ENCODE peak calls at places on chromosomes 3 and 15, in four cellular contexts. One of them, this sample, is unnamed.

GRCh38 chr15:74682954-74683353 is 12.9 kb downstream of the EDC3 start:
- DNase-seq in GM12865: no peak
- DNase-seq in ovary: no peak
- DNase-seq in AG04449: no peak
- DNase-seq in this sample: no peak

GRCh38 chr3:112640333-112640863 is 545 bp downstream of the CCDC80 start:
- DNase-seq in GM12865: no peak
- DNase-seq in ovary: no peak
- DNase-seq in AG04449: peak
- DNase-seq in this sample: no peak

GRCh38 chr3:39148116-39149058 is 5.0 kb downstream of the CSRNP1 start:
- DNase-seq in GM12865: peak
- DNase-seq in ovary: no peak
- DNase-seq in AG04449: no peak
- DNase-seq in this sample: peak

GRCh38 chr15:67043939-67044771 is 21.2 kb upstream of the SMAD3 start:
- DNase-seq in GM12865: no peak
- DNase-seq in ovary: no peak
- DNase-seq in AG04449: no peak
- DNase-seq in this sample: no peak

GRCh38 chr3:183489455-183490210 is 61.2 kb upstream of the MCF2L2 start:
- DNase-seq in GM12865: no peak
- DNase-seq in ovary: no peak
- DNase-seq in AG04449: no peak
- DNase-seq in this sample: no peak

GRCh38 chr3:132499071-132499470 is 81.8 kb downstream of the DNAJC13 start:
- DNase-seq in GM12865: no peak
- DNase-seq in ovary: no peak
- DNase-seq in AG04449: no peak
- DNase-seq in this sample: no peak

GRCh38 chr15:89675606-89676005 is 3.6 kb downstream of the PLIN1 start:
- DNase-seq in GM12865: no peak
- DNase-seq in ovary: no peak
- DNase-seq in AG04449: no peak
- DNase-seq in this sample: no peak

GRCh38 chr15:59158701-59159034 is 48.0 kb upstream of the LDHAL6B start:
- DNase-seq in GM12865: no peak
- DNase-seq in ovary: no peak
- DNase-seq in AG04449: no peak
- DNase-seq in this sample: no peak

GRCh38 chr3:137041251-137041650 is 83.5 kb downstream of the IL20RB start:
- DNase-seq in GM12865: no peak
- DNase-seq in ovary: no peak
- DNase-seq in AG04449: no peak
- DNase-seq in this sample: no peak

GRCh38 chr15:77075528-77075927 is 4.6 kb upstream of the TSPAN3 start:
- DNase-seq in GM12865: no peak
- DNase-seq in ovary: no peak
- DNase-seq in AG04449: no peak
- DNase-seq in this sample: no peak

GRCh38 chr3:32238816-32239637 is 547 bp downstream of the CMTM8 start:
- DNase-seq in GM12865: peak
- DNase-seq in ovary: peak
- DNase-seq in AG04449: no peak
- DNase-seq in this sample: no peak

GRCh38 chr3:187976361-187976900 is 177.5 kb upstream of the LPP start:
- DNase-seq in GM12865: no peak
- DNase-seq in ovary: no peak
- DNase-seq in AG04449: no peak
- DNase-seq in this sample: no peak

GRCh38 chr3:158279584-158279983 is 169.7 kb downstream of the RSRC1 start:
- DNase-seq in GM12865: no peak
- DNase-seq in ovary: no peak
- DNase-seq in AG04449: no peak
- DNase-seq in this sample: no peak

GRCh38 chr3:13886593-13887129 is 6.8 kb upstream of the WNT7A start:
- DNase-seq in GM12865: no peak
- DNase-seq in ovary: peak
- DNase-seq in AG04449: no peak
- DNase-seq in this sample: no peak

GRCh38 chr3:64873400-64873799 is 185.6 kb upstream of the ADAMTS9 start:
- DNase-seq in GM12865: no peak
- DNase-seq in ovary: no peak
- DNase-seq in AG04449: no peak
- DNase-seq in this sample: no peak

GRCh38 chr3:121411554-121411953 is 134.2 kb downstream of the POLQ start:
- DNase-seq in GM12865: no peak
- DNase-seq in ovary: no peak
- DNase-seq in AG04449: no peak
- DNase-seq in this sample: no peak

GRCh38 chr15:83682476-83683162 is 28.7 kb downstream of the ADAMTSL3 start:
- DNase-seq in GM12865: no peak
- DNase-seq in ovary: no peak
- DNase-seq in AG04449: no peak
- DNase-seq in this sample: no peak

GRCh38 chr3:13841826-13842225 is 38.0 kb downstream of the WNT7A start:
- DNase-seq in GM12865: no peak
- DNase-seq in ovary: no peak
- DNase-seq in AG04449: no peak
- DNase-seq in this sample: no peak

GRCh38 chr3:10074666-10075065 is 33.4 kb downstream of the FANCD2OS start:
- DNase-seq in GM12865: no peak
- DNase-seq in ovary: no peak
- DNase-seq in AG04449: no peak
- DNase-seq in this sample: no peak

DNA sequence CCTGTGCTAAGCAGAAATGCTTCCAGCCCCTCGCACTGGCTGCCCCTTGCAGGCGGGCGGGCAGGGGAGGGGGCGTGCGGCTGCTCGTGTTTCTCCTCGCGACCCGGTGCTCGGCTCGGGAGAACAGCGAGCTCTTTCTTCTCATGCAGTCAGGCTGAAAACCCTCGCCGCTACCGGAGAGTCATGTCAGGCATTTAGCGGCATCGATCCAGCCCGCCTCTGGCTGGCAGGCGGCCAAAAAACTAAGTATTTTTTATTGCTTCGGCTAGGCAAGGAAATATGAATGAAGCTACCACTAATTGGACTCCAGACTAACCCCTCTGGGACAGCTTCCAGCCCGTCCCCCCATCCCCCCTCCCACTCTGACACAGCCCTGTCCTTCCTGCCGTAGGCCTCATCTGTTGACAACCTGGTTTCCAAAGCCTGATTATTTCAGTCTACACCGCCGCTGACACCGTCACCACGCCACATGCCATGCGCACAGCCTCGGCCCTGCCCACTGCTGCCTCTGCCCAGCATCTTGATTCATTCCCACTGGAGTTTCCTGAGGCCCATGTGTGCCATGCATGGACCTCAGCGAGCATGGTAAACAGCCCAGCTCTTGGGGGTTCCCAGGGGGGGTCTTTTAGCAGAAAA is 35.3 kb downstream of the TLE3 start:
- DNase-seq in GM12865: no peak
- DNase-seq in ovary: peak
- DNase-seq in AG04449: peak
- DNase-seq in this sample: no peak
- H3K4me3 ChIP-seq in GM12865: no peak
- H3K4me3 ChIP-seq in ovary: no peak
- H3K4me3 ChIP-seq in AG04449: peak
- H3K4me3 ChIP-seq in this sample: no peak

GRCh38 chr3:128492353-128493220 is at the start of gene GATA2:
- DNase-seq in GM12865: no peak
- DNase-seq in ovary: peak
- DNase-seq in AG04449: no peak
- DNase-seq in this sample: no peak
- H3K4me3 ChIP-seq in GM12865: no peak
- H3K4me3 ChIP-seq in ovary: peak
- H3K4me3 ChIP-seq in AG04449: peak
- H3K4me3 ChIP-seq in this sample: peak

GRCh38 chr3:11612515-11613184 is 31.1 kb downstream of the VGLL4 start:
- DNase-seq in GM12865: no peak
- DNase-seq in ovary: no peak
- DNase-seq in AG04449: no peak
- DNase-seq in this sample: no peak
- H3K4me3 ChIP-seq in GM12865: no peak
- H3K4me3 ChIP-seq in ovary: no peak
- H3K4me3 ChIP-seq in AG04449: no peak
- H3K4me3 ChIP-seq in this sample: no peak

GRCh38 chr3:194637066-194637465 is 3.8 kb upstream of the TMEM44 start:
- DNase-seq in GM12865: no peak
- DNase-seq in ovary: no peak
- DNase-seq in AG04449: no peak
- DNase-seq in this sample: no peak
- H3K4me3 ChIP-seq in GM12865: no peak
- H3K4me3 ChIP-seq in ovary: no peak
- H3K4me3 ChIP-seq in AG04449: no peak
- H3K4me3 ChIP-seq in this sample: no peak

DNA sequence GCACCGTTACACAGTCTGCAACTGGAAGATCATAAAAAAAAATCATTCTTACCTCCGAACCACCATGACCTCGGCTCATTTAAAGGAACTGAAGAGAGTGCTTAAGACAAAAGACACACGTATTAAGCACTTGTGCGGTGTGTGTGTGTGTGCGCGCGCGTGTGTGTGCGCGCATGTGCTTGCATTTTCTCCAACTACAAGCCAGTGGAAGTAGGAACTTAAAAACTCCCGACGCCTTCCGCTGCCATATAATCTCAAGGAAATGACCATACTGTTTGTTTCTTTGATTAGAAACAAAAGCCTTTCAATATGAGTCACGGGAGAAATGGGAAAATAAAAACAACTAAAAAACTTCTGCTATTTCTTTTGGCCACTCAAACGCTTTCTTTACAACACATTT is 32.4 kb downstream of the FRMD4B start:
- DNase-seq in GM12865: peak
- DNase-seq in ovary: no peak
- DNase-seq in AG04449: no peak
- DNase-seq in this sample: no peak
- H3K4me3 ChIP-seq in GM12865: peak
- H3K4me3 ChIP-seq in ovary: no peak
- H3K4me3 ChIP-seq in AG04449: no peak
- H3K4me3 ChIP-seq in this sample: no peak

DNA sequence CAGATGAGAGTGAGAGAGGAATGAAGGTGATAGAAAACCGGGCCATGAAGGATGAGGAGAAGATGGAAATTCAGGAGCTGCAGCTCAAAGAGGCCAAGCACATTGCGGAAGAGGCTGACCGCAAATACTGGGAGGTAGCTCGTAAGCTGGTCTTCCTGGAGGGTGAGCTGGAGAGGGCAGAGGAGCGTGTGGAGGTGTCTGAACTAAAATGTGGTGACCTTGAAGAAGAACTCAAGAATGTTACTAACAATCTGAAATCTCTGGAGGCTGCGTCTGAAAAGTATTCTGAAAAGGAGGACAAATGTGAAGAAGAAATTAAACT is 88.9 kb downstream of the EOMES start:
- DNase-seq in GM12865: peak
- DNase-seq in ovary: no peak
- DNase-seq in AG04449: no peak
- DNase-seq in this sample: no peak
- H3K4me3 ChIP-seq in GM12865: peak
- H3K4me3 ChIP-seq in ovary: peak
- H3K4me3 ChIP-seq in AG04449: peak
- H3K4me3 ChIP-seq in this sample: no peak

GRCh38 chr3:119418641-119419040 is 44.8 kb downstream of the TMEM39A start:
- DNase-seq in GM12865: no peak
- DNase-seq in ovary: no peak
- DNase-seq in AG04449: peak
- DNase-seq in this sample: no peak

GRCh38 chr3:119418091-119418512 is 45.3 kb downstream of the TMEM39A start:
- DNase-seq in GM12865: no peak
- DNase-seq in ovary: no peak
- DNase-seq in AG04449: no peak
- DNase-seq in this sample: no peak

GRCh38 chr3:119420196-119420595 is 43.2 kb downstream of the TMEM39A start:
- DNase-seq in GM12865: no peak
- DNase-seq in ovary: no peak
- DNase-seq in AG04449: no peak
- DNase-seq in this sample: no peak
- H3K4me3 ChIP-seq in GM12865: no peak
- H3K4me3 ChIP-seq in ovary: no peak
- H3K4me3 ChIP-seq in AG04449: no peak
- H3K4me3 ChIP-seq in this sample: no peak

GRCh38 chr3:127728417-127728816 is 55.7 kb downstream of the ABTB1 start:
- DNase-seq in GM12865: no peak
- DNase-seq in ovary: no peak
- DNase-seq in AG04449: no peak
- DNase-seq in this sample: no peak
- H3K4me3 ChIP-seq in GM12865: no peak
- H3K4me3 ChIP-seq in ovary: no peak
- H3K4me3 ChIP-seq in AG04449: no peak
- H3K4me3 ChIP-seq in this sample: no peak

GRCh38 chr15:93089855-93090305 is 869 bp upstream of the RGMA start:
- DNase-seq in GM12865: no peak
- DNase-seq in ovary: peak
- DNase-seq in AG04449: no peak
- DNase-seq in this sample: no peak

GRCh38 chr15:93087825-93088199 is 1.2 kb downstream of the RGMA start:
- DNase-seq in GM12865: peak
- DNase-seq in ovary: peak
- DNase-seq in AG04449: no peak
- DNase-seq in this sample: peak

GRCh38 chr15:93088981-93089854 is at the start of gene RGMA:
- DNase-seq in GM12865: no peak
- DNase-seq in ovary: peak
- DNase-seq in AG04449: no peak
- DNase-seq in this sample: no peak

GRCh38 chr15:93086791-93087190 is 2.2 kb downstream of the RGMA start:
- DNase-seq in GM12865: no peak
- DNase-seq in ovary: no peak
- DNase-seq in AG04449: no peak
- DNase-seq in this sample: no peak

DNA sequence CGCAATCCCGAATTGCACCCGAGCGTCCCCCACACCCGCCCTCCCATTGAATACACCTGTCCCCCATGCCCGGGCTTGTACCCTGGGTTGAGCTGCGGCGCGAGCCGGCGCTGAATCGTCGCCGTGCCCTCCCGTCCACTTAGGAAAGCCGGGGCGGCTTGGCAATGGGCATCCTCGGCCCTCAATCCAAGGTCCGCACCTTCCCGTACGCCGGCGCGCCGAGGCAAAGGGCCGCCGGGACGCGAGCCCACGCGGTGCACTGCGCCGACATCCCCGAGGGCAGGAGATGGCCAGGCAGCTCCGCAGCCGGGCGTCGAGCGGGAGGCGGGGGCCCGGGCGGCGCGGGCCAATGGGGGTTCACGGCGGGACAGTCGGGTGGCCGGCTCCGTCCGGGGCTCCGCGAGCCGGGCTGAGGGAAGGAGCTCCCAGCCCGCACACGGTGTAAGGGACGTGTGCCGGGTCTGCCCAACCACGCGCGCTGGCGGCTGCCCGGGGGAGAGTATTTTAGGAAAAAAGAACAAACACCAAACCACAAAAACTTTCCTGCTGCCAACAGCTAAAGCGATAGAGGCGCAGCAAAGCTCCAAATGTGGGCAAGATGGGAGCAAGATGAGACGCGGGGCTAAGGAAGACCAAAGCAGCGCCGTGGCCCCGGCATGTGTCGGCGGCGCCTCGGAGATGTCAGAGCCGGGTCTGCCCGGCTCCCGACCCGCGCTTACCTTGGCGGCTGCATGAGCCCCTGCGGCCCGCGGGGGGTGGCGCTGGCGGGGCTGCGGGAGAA is 621 bp downstream of the RGMA start:
- DNase-seq in GM12865: no peak
- DNase-seq in ovary: peak
- DNase-seq in AG04449: no peak
- DNase-seq in this sample: no peak
- H3K4me3 ChIP-seq in GM12865: no peak
- H3K4me3 ChIP-seq in ovary: peak
- H3K4me3 ChIP-seq in AG04449: peak
- H3K4me3 ChIP-seq in this sample: peak

GRCh38 chr15:64634576-64635485 is 140.6 kb downstream of the RBPMS2 start:
- DNase-seq in GM12865: peak
- DNase-seq in ovary: no peak
- DNase-seq in AG04449: no peak
- DNase-seq in this sample: peak
- H3K4me3 ChIP-seq in GM12865: peak
- H3K4me3 ChIP-seq in ovary: no peak
- H3K4me3 ChIP-seq in AG04449: no peak
- H3K4me3 ChIP-seq in this sample: peak